ENCODE peak calls at places on chromosomes 4 and X, in five cellular contexts. P, B, U, G and K are unnamed samples.

GRCh38 chr4:180652533-180652932 is 1590.7 kb upstream of the TENM3 start:
- DNase-seq in P (no peak), G (no peak), B (no peak), U (no peak), K (no peak)

GRCh38 chrX:71533850-71534515 is 1.1 kb downstream of the OGT start:
- DNase-seq in P (peak), U (peak), G (peak), B (peak), K (no peak)

GRCh38 chr4:76016383-76016782 is 6.9 kb downstream of the CXCL10 start:
- DNase-seq in P (peak), G (no peak), U (no peak), B (no peak), K (no peak)

GRCh38 chrX:39650883-39651282 is 446.9 kb downstream of the BCOR start:
- DNase-seq in B (no peak), U (no peak), P (no peak), G (no peak), K (no peak)

GRCh38 chrX:140180585-140180984 is 215.3 kb upstream of the CXorf66 start:
- DNase-seq in P (no peak), G (no peak), B (no peak), U (peak), K (no peak)

GRCh38 chr4:125826801-125827200 is 512.0 kb downstream of the FAT4 start:
- DNase-seq in P (no peak), G (no peak), B (no peak), U (peak), K (no peak)

GRCh38 chr4:3026531-3026930 is 47.8 kb downstream of the HTT-AS start:
- DNase-seq in U (no peak), B (no peak), P (no peak), G (no peak), K (no peak)

GRCh38 chr4:17260395-17260907 is 251.4 kb downstream of the QDPR start:
- DNase-seq in B (no peak), P (no peak), G (no peak), U (no peak), K (no peak)

GRCh38 chr4:113641025-113641431 is 120.5 kb downstream of the CAMK2D start:
- DNase-seq in G (no peak), P (no peak), U (no peak), B (no peak), K (no peak)

GRCh38 chr4:139525414-139525813 is 30.6 kb downstream of the SETD7 start:
- DNase-seq in B (no peak), U (no peak), P (no peak), G (no peak), K (no peak)

GRCh38 chr4:1413221-1413663 is 7.0 kb upstream of the NKX1-1 start:
- DNase-seq in B (no peak), P (no peak), U (no peak), G (no peak), K (no peak)

GRCh38 chr4:165464813-165465381 is 86.1 kb downstream of the CPE start:
- DNase-seq in P (no peak), G (no peak), B (no peak), U (peak), K (no peak)

GRCh38 chr4:4248885-4249203 is 821 bp upstream of the TMEM128 start:
- DNase-seq in U (peak), G (no peak), B (no peak), P (no peak), K (no peak)

GRCh38 chr4:53734584-53735363 is 143.5 kb upstream of the LNX1 start:
- DNase-seq in U (peak), P (no peak), B (no peak), G (no peak), K (peak)

GRCh38 chr4:158442736-158443135 is 78.9 kb upstream of the RXFP1 start:
- DNase-seq in G (no peak), B (no peak), P (no peak), U (no peak), K (no peak)

GRCh38 chr4:75726577-75726976 is 2.2 kb downstream of the USO1 start:
- DNase-seq in B (no peak), P (no peak), G (no peak), U (peak), K (no peak)

GRCh38 chr4:123976285-123976684 is 579.7 kb downstream of the SPRY1 start:
- DNase-seq in G (no peak), B (no peak), P (no peak), U (peak), K (no peak)

GRCh38 chr4:26028793-26029511 is 114.9 kb downstream of the SMIM20 start:
- DNase-seq in P (peak), U (peak), B (peak), G (peak), K (no peak)

GRCh38 chrX:107659768-107660167 is 31.5 kb downstream of the PRPS1 start:
- DNase-seq in G (no peak), B (no peak), U (peak), P (no peak), K (no peak)

GRCh38 chr4:140805293-140805692 is 49.1 kb upstream of the TBC1D9 start:
- DNase-seq in G (no peak), U (no peak), P (no peak), B (no peak), K (no peak)

GRCh38 chr4:149203256-149204001 is 612.2 kb downstream of the IQCM start:
- DNase-seq in P (no peak), B (no peak), U (peak), G (no peak), K (no peak)

GRCh38 chr4:76830612-76831474 is 67.1 kb downstream of the SOWAHB start:
- DNase-seq in U (peak), G (no peak), P (peak), B (no peak), K (peak)

GRCh38 chrX:97126020-97126419 is 242.3 kb downstream of the RPA4 start:
- DNase-seq in G (no peak), P (no peak), U (peak), B (no peak), K (peak)

GRCh38 chr4:72568959-72569718 is at the start of gene ADAMTS3:
- DNase-seq in G (peak), U (peak), P (peak), B (no peak), K (no peak)

GRCh38 chrX:104359124-104359523 is 104.4 kb upstream of the ESX1 start:
- DNase-seq in P (no peak), B (no peak), G (no peak), U (no peak), K (no peak)

GRCh38 chrX:69815063-69815462 is 199.2 kb downstream of the EDA start:
- DNase-seq in U (no peak), G (no peak), P (no peak), B (no peak), K (no peak)

GRCh38 chrX:11724122-11725017 is 33.7 kb upstream of the MSL3 start:
- DNase-seq in U (peak), B (no peak), G (no peak), P (no peak), K (peak)

GRCh38 chr4:161920304-161921052 is 243.3 kb downstream of the FSTL5 start:
- DNase-seq in B (no peak), U (no peak), G (no peak), P (no peak), K (no peak)

GRCh38 chr4:43339435-43339834 is 446.9 kb downstream of the GRXCR1 start:
- DNase-seq in U (peak), B (no peak), P (no peak), G (no peak), K (no peak)

GRCh38 chr4:140037353-140038030 is 116.5 kb downstream of the MAML3 start:
- DNase-seq in P (no peak), G (no peak), U (peak), B (no peak), K (peak)

GRCh38 chr4:39526810-39527295 is 386 bp downstream of the UGDH start:
- DNase-seq in G (no peak), P (no peak), U (no peak), B (no peak), K (no peak)

GRCh38 chr4:185803015-185803414 is 9.0 kb downstream of the SORBS2 start:
- DNase-seq in G (no peak), B (no peak), U (no peak), P (no peak), K (no peak)

GRCh38 chrX:18885317-18886004 is 98.5 kb downstream of the PHKA2 start:
- DNase-seq in B (no peak), G (no peak), P (no peak), U (peak), K (no peak)

GRCh38 chrX:73478961-73479360 is 32.1 kb downstream of the CDX4 start:
- DNase-seq in B (no peak), G (no peak), P (no peak), U (no peak), K (no peak)

DNA sequence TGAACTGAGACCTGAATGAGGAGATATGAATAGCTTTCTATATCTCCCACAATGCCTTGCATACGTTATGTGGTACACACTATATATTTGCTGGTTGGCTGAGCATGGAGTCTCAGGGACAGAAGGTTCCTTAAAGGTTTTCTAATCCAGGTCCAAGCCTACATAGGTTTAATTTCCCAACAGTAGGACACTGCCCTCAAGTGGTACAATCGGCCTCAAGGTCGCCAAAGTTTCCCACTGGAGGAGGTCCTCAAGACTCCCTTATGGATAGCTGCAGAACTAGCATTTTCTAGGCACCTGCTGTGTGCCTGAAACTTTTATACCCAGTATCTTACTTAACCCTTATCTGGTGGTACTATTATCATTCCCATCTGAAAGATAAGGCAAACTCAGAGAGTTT is 21.0 kb upstream of the EFNB1 start:
- DNase-seq in G (no peak), U (no peak), B (no peak), P (no peak), K (no peak)
- TF ChIP-seq CTCF in G (peak), U (peak), B (no peak), P (no peak), K (peak)

GRCh38 chrX:117996918-117997480 is 119.6 kb downstream of the KLHL13 start:
- DNase-seq in B (no peak), G (no peak), U (peak), P (no peak), K (no peak)
- TF ChIP-seq CTCF in B (no peak), G (no peak), U (peak), P (no peak), K (no peak)

GRCh38 chrX:16212436-16212835 is 45.2 kb downstream of the MAGEB17 start:
- DNase-seq in G (no peak), B (no peak), U (peak), P (no peak), K (no peak)
- TF ChIP-seq CTCF in G (no peak), B (no peak), U (peak), P (no peak), K (peak)

GRCh38 chr4:156523492-156523891 is 448.1 kb downstream of the PDGFC start:
- DNase-seq in U (no peak), P (no peak), B (no peak), G (no peak), K (no peak)
- TF ChIP-seq CTCF in U (no peak), P (no peak), B (no peak), G (no peak), K (no peak)

GRCh38 chr4:15883611-15884243 is 54.8 kb downstream of the FGFBP1 start:
- DNase-seq in U (no peak), P (no peak), G (no peak), B (no peak), K (no peak)
- TF ChIP-seq CTCF in U (no peak), P (no peak), G (no peak), B (no peak), K (no peak)

DNA sequence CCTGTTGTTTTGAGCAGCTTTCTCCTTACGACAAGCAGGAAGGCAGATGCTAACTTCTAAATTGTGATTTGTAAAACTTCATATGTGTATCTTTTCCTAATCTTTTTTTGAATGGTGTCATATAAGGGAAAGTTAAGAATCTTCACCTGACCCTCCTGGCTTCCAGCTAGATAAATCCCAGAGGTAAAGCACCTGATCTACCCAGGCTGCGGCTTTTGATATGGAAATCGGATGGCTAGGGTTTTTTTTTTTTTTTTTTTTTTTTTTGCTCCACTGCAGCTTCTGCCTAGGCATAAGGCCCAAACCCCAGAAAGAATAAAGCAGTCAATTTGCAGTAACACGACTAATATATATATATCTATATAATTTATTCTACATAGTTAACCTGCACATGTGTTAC is 10.0 kb downstream of the MAB21L2 start:
- DNase-seq in P (no peak), G (no peak), U (no peak), B (no peak), K (no peak)
- TF ChIP-seq CTCF in P (no peak), G (no peak), U (no peak), B (no peak), K (no peak)

DNA sequence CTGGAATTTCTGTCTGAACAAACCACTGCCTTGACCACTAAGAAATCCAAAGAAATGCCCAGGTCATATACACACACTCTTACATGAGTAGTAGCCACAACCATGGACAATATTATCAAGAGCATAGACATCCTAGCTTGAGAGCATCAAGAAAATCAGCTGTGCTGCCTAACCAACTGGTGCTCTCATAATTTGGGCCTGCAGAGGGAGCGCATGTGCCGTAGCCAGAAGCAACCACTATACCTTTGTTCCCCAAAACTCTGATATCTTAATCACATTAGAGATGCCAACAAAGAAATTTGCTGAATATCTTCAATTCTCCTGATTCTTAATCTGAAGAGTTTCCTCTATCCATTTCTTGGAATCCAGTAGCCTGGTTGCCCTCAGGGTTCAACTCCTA is 163.6 kb downstream of the ZNF674 start:
- DNase-seq in B (no peak), P (no peak), G (no peak), U (peak), K (no peak)
- TF ChIP-seq CTCF in B (no peak), P (no peak), G (peak), U (peak), K (peak)

GRCh38 chrX:120743266-120743665 is 113.4 kb upstream of the C1GALT1C1 start:
- DNase-seq in U (no peak), P (no peak), G (no peak), B (no peak), K (no peak)

GRCh38 chrX:120736989-120737388 is 107.1 kb upstream of the C1GALT1C1 start:
- DNase-seq in P (no peak), B (no peak), U (peak), G (no peak), K (no peak)

GRCh38 chrX:120740072-120740471 is 110.2 kb upstream of the C1GALT1C1 start:
- DNase-seq in G (no peak), U (no peak), P (no peak), B (no peak), K (no peak)

GRCh38 chrX:120741452-120741851 is 111.6 kb upstream of the C1GALT1C1 start:
- DNase-seq in B (no peak), U (no peak), G (no peak), P (no peak), K (no peak)

DNA sequence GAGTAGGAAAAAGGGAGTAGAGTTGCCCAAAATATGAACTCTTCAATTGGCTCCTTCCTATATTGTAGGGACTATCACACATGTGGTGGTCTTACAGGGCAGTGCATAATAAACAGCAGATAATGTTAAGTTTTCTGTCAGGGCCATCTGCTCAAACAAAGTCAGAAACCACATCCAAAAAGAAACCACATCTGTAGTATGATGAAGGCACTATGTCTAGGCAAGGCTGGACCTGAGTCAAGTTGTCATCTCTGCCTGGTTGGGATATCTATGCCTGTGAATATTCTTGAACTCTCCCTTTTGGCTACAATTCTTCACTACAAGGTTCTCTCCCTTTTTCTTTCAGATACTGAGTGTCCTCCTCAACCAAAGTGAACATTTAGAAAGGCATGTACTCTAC is 109.4 kb upstream of the C1GALT1C1 start:
- DNase-seq in U (no peak), G (no peak), B (no peak), P (no peak), K (no peak)
- TF ChIP-seq CTCF in U (no peak), G (no peak), B (no peak), P (no peak), K (no peak)

DNA sequence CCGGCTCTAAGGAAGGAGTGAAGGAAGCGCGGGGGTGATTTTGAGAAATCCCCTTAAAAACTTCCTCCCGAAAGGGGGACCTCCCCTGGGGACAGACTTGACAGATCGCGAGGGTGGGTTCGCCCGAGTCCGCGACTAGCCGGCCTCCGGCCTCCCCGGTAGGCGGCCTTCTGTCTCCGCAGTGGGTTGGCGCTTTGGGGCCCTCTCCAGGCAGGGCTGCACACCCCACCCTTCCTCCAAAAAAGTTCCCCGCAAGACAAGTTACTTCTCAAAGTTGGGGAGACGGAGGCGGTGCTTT is 24.8 kb downstream of the HOPX start:
- DNase-seq in B (peak), G (no peak), U (no peak), P (peak), K (no peak)
- TF ChIP-seq CTCF in B (no peak), G (no peak), U (peak), P (no peak), K (peak)